ENCODE peak calls at places on chromosomes 16 and 17, in ten cellular contexts. N, W, C, I, B, X, Q, Z, L and T are unnamed samples.

GRCh38 chr17:52828621-52829020 is 670.1 kb upstream of the CA10 start:
- DNase-seq in Z (no peak), L (no peak), C (no peak), X (no peak), W (no peak), N (no peak), Q (no peak), I (no peak), B (no peak), T (no peak)

GRCh38 chr16:4649744-4650442 is 25.3 kb downstream of the MGRN1 start:
- DNase-seq in N (no peak), W (no peak), I (no peak), L (no peak), C (no peak), Q (no peak), X (no peak), B (no peak), Z (no peak), T (no peak)

GRCh38 chr16:20349615-20350014 is 2.9 kb downstream of the UMOD start:
- DNase-seq in L (no peak), Z (no peak), Q (no peak), X (no peak), B (no peak), N (no peak), W (no peak), I (no peak), C (no peak), T (no peak)

GRCh38 chr17:28599311-28600184 is 723 bp upstream of the SPAG5 start:
- DNase-seq in W (no peak), N (peak), I (peak), Q (peak), X (peak), Z (no peak), B (peak), C (peak), L (peak), T (peak)

GRCh38 chr16:28110479-28110878 is 47.0 kb upstream of the GSG1L start:
- DNase-seq in L (peak), Z (no peak), W (no peak), N (no peak), B (no peak), C (no peak), Q (no peak), I (no peak), X (no peak), T (no peak)

GRCh38 chr17:20154601-20155000 is 145.4 kb downstream of the SPECC1 start:
- DNase-seq in N (no peak), W (no peak), Z (no peak), B (no peak), X (no peak), I (no peak), Q (no peak), C (no peak), L (no peak), T (no peak)

GRCh38 chr17:78416791-78417530 is 38.5 kb downstream of the PGS1 start:
- DNase-seq in W (no peak), Q (no peak), B (no peak), L (no peak), I (no peak), X (peak), C (no peak), N (no peak), Z (no peak), T (peak)

GRCh38 chr16:74807052-74807646 is 32.5 kb upstream of the FA2H start:
- DNase-seq in C (no peak), N (no peak), L (no peak), W (no peak), Q (no peak), B (no peak), Z (no peak), X (no peak), I (no peak), T (no peak)

GRCh38 chr16:3282103-3282746 is 1.1 kb upstream of the ZNF263 start:
- DNase-seq in B (peak), C (peak), W (no peak), N (no peak), L (no peak), Z (no peak), Q (no peak), I (peak), X (no peak), T (no peak)

GRCh38 chr17:63999680-64000531 is 1.8 kb downstream of the PRR29 start:
- DNase-seq in L (no peak), I (no peak), Z (no peak), C (peak), B (no peak), X (peak), W (no peak), N (no peak), Q (no peak), T (no peak)

GRCh38 chr16:2023098-2023925 is 3.4 kb upstream of the NHERF2 start:
- DNase-seq in X (peak), W (peak), B (peak), I (peak), L (peak), Z (peak), C (peak), N (peak), Q (peak), T (peak)

GRCh38 chr17:34306466-34306865 is 12.8 kb upstream of the CCL8 start:
- DNase-seq in W (peak), C (peak), N (no peak), Z (peak), B (peak), L (no peak), X (no peak), Q (no peak), I (no peak), T (no peak)

GRCh38 chr17:65785109-65785508 is 223.7 kb upstream of the AXIN2 start:
- DNase-seq in B (peak), Q (no peak), L (no peak), X (no peak), I (peak), C (no peak), N (no peak), Z (no peak), W (no peak), T (no peak)

GRCh38 chr17:34579017-34579946 is at the start of gene TMEM132E:
- DNase-seq in C (peak), N (peak), L (peak), X (peak), Q (no peak), B (no peak), I (no peak), Z (no peak), W (no peak), T (peak)

GRCh38 chr17:16283705-16284104 is 66.7 kb downstream of the PIGL start:
- DNase-seq in N (no peak), Z (no peak), W (no peak), Q (no peak), B (no peak), L (no peak), C (no peak), I (no peak), X (no peak), T (no peak)

GRCh38 chr17:7854851-7855642 is at the start of gene TMEM88:
- DNase-seq in X (peak), L (no peak), W (no peak), C (no peak), Z (no peak), Q (no peak), I (no peak), B (no peak), N (peak), T (no peak)

GRCh38 chr16:55120408-55120807 is 189.7 kb downstream of the IRX5 start:
- DNase-seq in C (peak), W (no peak), Q (no peak), I (peak), B (no peak), N (no peak), Z (no peak), L (no peak), X (no peak), T (no peak)

GRCh38 chr17:50534222-50534978 is 1.9 kb downstream of the EPN3 start:
- DNase-seq in X (no peak), B (peak), Q (no peak), C (peak), L (peak), I (no peak), W (no peak), Z (no peak), N (no peak), T (peak)

GRCh38 chr16:54411555-54411954 is 125.0 kb upstream of the IRX3 start:
- DNase-seq in B (no peak), W (no peak), Z (no peak), C (no peak), N (no peak), L (peak), Q (no peak), X (no peak), I (no peak), T (no peak)

GRCh38 chr17:17042851-17043667 is 802 bp downstream of the MPRIP start:
- DNase-seq in X (no peak), W (no peak), I (no peak), N (peak), Q (no peak), C (no peak), Z (no peak), L (no peak), B (no peak), T (no peak)

GRCh38 chr17:77908501-77908900 is 50.0 kb upstream of the TNRC6C start:
- DNase-seq in I (no peak), B (no peak), X (peak), W (no peak), L (no peak), Z (no peak), N (no peak), C (no peak), Q (no peak), T (no peak)

GRCh38 chr17:40362696-40363479 is 1.6 kb downstream of the GJD3 start:
- DNase-seq in I (peak), Q (no peak), W (no peak), L (peak), X (peak), N (no peak), B (peak), Z (no peak), C (peak), T (peak)

GRCh38 chr17:72192409-72193192 is 71.8 kb downstream of the SOX9 start:
- DNase-seq in B (no peak), C (no peak), Q (no peak), X (no peak), W (no peak), I (no peak), Z (no peak), L (no peak), N (no peak), T (no peak)

GRCh38 chr16:57066625-57067024 is 25.8 kb upstream of the CPNE2 start:
- DNase-seq in W (no peak), L (no peak), B (no peak), N (no peak), X (no peak), C (no peak), Q (no peak), I (no peak), Z (no peak), T (no peak)

GRCh38 chr16:79191933-79192332 is 408.6 kb downstream of the MAF start:
- DNase-seq in N (no peak), L (no peak), X (no peak), Q (no peak), C (no peak), I (no peak), W (no peak), B (no peak), Z (no peak), T (no peak)

GRCh38 chr16:1351582-1352362 is at the start of the genes GNPTG and TSR3:
- DNase-seq in Q (peak), B (peak), N (peak), Z (peak), W (peak), C (peak), L (peak), X (peak), I (peak), T (peak)

GRCh38 chr16:27245276-27246231 is 23.0 kb downstream of the NSMCE1 start:
- DNase-seq in X (peak), Z (no peak), L (no peak), B (peak), N (no peak), I (no peak), C (no peak), Q (no peak), W (no peak), T (no peak)

GRCh38 chr17:56499799-56500388 is 93.6 kb upstream of the NOG start:
- DNase-seq in I (peak), C (no peak), L (no peak), X (no peak), Z (no peak), Q (peak), N (no peak), W (no peak), B (no peak), T (no peak)

GRCh38 chr16:1413684-1414531 is 596 bp downstream of the UNKL start:
- DNase-seq in W (peak), Z (no peak), I (no peak), B (peak), L (peak), C (peak), N (peak), Q (no peak), X (no peak), T (peak)

GRCh38 chr17:74192950-74193781 is 10.3 kb upstream of the RPL38 start:
- DNase-seq in Q (no peak), Z (no peak), L (peak), B (no peak), W (no peak), X (peak), I (peak), N (no peak), C (no peak), T (peak)

GRCh38 chr16:82755570-82756282 is 129.0 kb downstream of the CDH13 start:
- DNase-seq in Q (no peak), X (no peak), B (no peak), I (no peak), W (no peak), C (no peak), Z (no peak), N (no peak), L (no peak), T (no peak)

GRCh38 chr16:71293921-71294320 is 4.7 kb upstream of the CMTR2 start:
- DNase-seq in N (no peak), X (no peak), I (no peak), Q (no peak), W (no peak), B (no peak), C (no peak), Z (no peak), L (no peak), T (no peak)

GRCh38 chr17:63700528-63701441 is 860 bp upstream of the LIMD2 start:
- DNase-seq in X (peak), W (no peak), B (no peak), I (no peak), L (peak), Z (no peak), N (no peak), C (peak), Q (no peak), T (peak)

GRCh38 chr17:57242148-57242547 is 14.2 kb upstream of the MSI2 start:
- DNase-seq in C (no peak), L (no peak), N (peak), Z (no peak), Q (no peak), I (no peak), B (no peak), W (no peak), X (no peak), T (no peak)

GRCh38 chr16:35391328-35391727 is 1931.9 kb downstream of the TP53TG3F start:
- DNase-seq in Q (no peak), Z (no peak), L (no peak), X (no peak), N (no peak), I (peak), B (no peak), C (peak), W (no peak), T (no peak)

GRCh38 chr17:82881900-82882714 is 42.3 kb upstream of the ZNF750 start:
- DNase-seq in L (peak), W (no peak), Z (no peak), Q (peak), C (no peak), I (peak), B (no peak), N (no peak), X (peak), T (peak)

GRCh38 chr16:90020260-90020837 is 1.1 kb upstream of the DBNDD1 start:
- DNase-seq in Z (no peak), X (no peak), C (no peak), B (no peak), N (no peak), L (no peak), Q (no peak), I (peak), W (no peak), T (no peak)
- H3K4me3 ChIP-seq in Z (peak), X (no peak), C (peak), B (peak), N (no peak), L (peak), Q (no peak), I (peak), W (peak), T (peak)

GRCh38 chr17:48028736-48029135 is 8.9 kb downstream of the COPZ2 start:
- DNase-seq in I (no peak), B (no peak), W (no peak), L (no peak), N (no peak), Q (no peak), Z (no peak), C (no peak), X (no peak), T (no peak)

GRCh38 chr17:48025904-48026502 is 11.6 kb downstream of the COPZ2 start:
- DNase-seq in L (no peak), Z (no peak), I (no peak), B (no peak), X (no peak), W (no peak), N (peak), C (no peak), Q (no peak), T (no peak)

GRCh38 chr17:48025040-48025903 is 12.3 kb downstream of the COPZ2 start:
- DNase-seq in W (peak), C (peak), L (peak), Q (peak), B (peak), Z (peak), X (peak), N (peak), I (peak), T (peak)

GRCh38 chr17:48027322-48027981 is 10.1 kb downstream of the COPZ2 start:
- DNase-seq in N (no peak), B (no peak), Z (no peak), Q (no peak), W (no peak), C (no peak), I (no peak), X (no peak), L (no peak), T (no peak)

DNA sequence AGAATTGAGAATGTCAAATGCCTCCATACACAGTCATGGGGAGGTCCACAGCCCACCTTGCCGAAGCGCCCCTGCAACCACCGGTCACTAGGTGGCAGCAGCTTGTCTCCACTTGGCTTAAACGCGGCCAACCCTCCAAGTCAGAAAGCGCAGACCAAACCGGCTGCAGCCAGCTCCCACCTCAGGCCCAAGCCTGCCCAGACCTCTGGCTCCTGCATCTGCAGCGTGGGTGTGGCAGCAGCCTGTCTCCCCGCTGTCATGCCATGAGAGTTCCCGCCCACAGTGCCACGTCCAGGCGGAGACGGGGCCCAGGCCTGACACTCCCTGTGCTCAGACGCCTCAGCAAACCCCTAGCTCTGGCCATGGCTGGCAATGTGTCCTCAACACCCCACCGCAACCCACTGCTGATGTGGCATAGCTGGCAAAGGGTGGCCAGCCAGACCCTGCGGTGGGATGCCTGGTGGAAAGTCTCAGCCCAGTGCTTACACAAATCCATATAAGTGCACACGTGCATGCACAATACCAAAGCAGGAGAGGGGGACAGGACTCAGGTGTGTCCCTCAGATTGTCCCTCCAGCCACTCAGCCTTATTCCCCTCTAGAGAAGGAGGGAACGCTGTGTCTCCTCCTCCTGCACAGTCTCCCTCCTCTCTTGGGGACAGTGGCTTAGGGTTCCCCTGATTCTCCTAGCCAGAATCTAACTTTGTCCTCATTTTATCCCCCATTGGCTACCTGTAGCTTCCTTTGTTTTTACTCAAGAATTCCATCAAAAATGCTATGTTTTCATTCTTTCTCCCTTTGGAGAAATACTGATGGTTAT is 10.9 kb downstream of the COPZ2 start:
- DNase-seq in W (peak), B (peak), N (peak), Z (no peak), Q (peak), X (peak), L (peak), C (peak), I (peak), T (peak)
- TF ChIP-seq CTCF in W (peak), B (peak), N (peak), Z (peak), Q (peak), X (peak), L (no peak), C (peak), I (peak), T (peak)

DNA sequence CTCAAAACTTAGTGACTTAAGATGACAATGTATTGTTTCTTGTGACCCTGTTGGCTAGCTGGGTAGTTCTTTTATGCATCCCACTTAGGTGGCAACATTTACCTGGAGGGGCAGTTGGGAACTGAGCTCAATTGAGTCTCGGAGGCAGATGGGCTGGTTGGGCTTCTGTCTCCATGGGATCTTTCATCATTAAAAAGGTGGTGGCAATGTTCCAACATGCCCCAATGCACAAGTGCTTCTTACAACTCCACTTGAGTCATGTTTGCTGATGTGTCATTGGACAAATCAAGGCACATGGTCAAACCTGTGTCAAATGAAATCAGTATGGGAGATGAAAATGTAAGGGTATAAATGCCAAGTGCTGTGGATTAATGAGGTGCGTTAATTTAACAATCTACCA is 11.7 kb upstream of the HS3ST3B1 start:
- DNase-seq in C (no peak), B (no peak), Z (peak), Q (no peak), N (no peak), X (no peak), L (no peak), W (no peak), I (no peak), T (no peak)
- TF ChIP-seq EP300 in C (no peak), B (no peak), Z (no peak), Q (no peak), N (no peak), X (no peak), L (no peak), W (no peak), I (no peak), T (no peak)

GRCh38 chr16:30995927-30996323 is 10.9 kb downstream of the HSD3B7 start:
- DNase-seq in Z (no peak), Q (no peak), B (no peak), I (no peak), C (no peak), L (no peak), W (no peak), N (no peak), X (no peak), T (no peak)

GRCh38 chr16:30998852-30999761 is 11.3 kb downstream of the STX1B start:
- DNase-seq in C (no peak), W (no peak), Z (no peak), N (no peak), I (peak), L (no peak), Q (no peak), B (no peak), X (no peak), T (no peak)

GRCh38 chr16:30997887-30998711 is 12.3 kb downstream of the STX1B start:
- DNase-seq in Q (no peak), Z (no peak), W (no peak), L (no peak), I (peak), N (no peak), X (no peak), B (peak), C (no peak), T (no peak)

GRCh38 chr16:30996324-30996999 is 11.5 kb downstream of the HSD3B7 start:
- DNase-seq in L (no peak), N (no peak), I (peak), C (no peak), X (no peak), Z (no peak), W (no peak), Q (no peak), B (peak), T (peak)

GRCh38 chr16:30997000-30997886 is 12.2 kb downstream of the HSD3B7 start:
- DNase-seq in Z (peak), L (peak), Q (peak), B (peak), W (peak), X (peak), N (peak), C (peak), I (peak), T (peak)
- H3K4me3 ChIP-seq in Z (peak), L (peak), Q (peak), B (peak), W (peak), X (peak), N (peak), C (peak), I (peak), T (peak)